ENCODE peak calls at places on chromosome 2, in eight cellular contexts. H, I, B, L, U, S, X and Q are unnamed samples.

GRCh38 chr2:127411609-127412370 is 6.4 kb upstream of the PROC start:
- DNase-seq in X (no peak), U (no peak), I (peak; percentile 57), H (peak; percentile 52), S (peak; percentile 93), L (no peak), B (no peak), Q (no peak)

GRCh38 chr2:176080540-176081355 is 3.0 kb downstream of the EVX2 start:
- DNase-seq in U (no peak), L (no peak), I (peak; percentile 47), X (no peak), H (no peak), S (no peak), B (peak; percentile 90), Q (peak; percentile 73)

GRCh38 chr2:226447896-226448295 is 351.7 kb downstream of the IRS1 start:
- DNase-seq in H (no peak), I (no peak), S (no peak), L (no peak), B (no peak), X (no peak), U (peak; percentile 8), Q (no peak)

GRCh38 chr2:9308186-9308955 is 101.8 kb downstream of the ASAP2 start:
- DNase-seq in U (no peak), I (no peak), S (no peak), X (no peak), H (no peak), L (no peak), B (no peak), Q (no peak)

GRCh38 chr2:173931751-173932150 is 33.4 kb downstream of the SP3 start:
- DNase-seq in U (no peak), S (no peak), B (no peak), I (no peak), H (no peak), L (no peak), X (no peak), Q (no peak)

GRCh38 chr2:3726511-3726910 is 23.1 kb downstream of the DCDC2C start:
- DNase-seq in H (no peak), I (no peak), X (no peak), S (no peak), L (no peak), U (no peak), B (no peak), Q (no peak)

GRCh38 chr2:239676716-239677454 is 276.1 kb upstream of the HDAC4 start:
- DNase-seq in I (no peak), H (no peak), L (no peak), S (no peak), B (no peak), U (no peak), X (no peak), Q (no peak)

GRCh38 chr2:48707466-48707865 is 48.1 kb downstream of the LHCGR start:
- DNase-seq in X (no peak), U (no peak), B (no peak), H (no peak), L (no peak), I (no peak), S (no peak), Q (no peak)

GRCh38 chr2:146370821-146371220 is 1474.0 kb upstream of the ACVR2A start:
- DNase-seq in S (no peak), H (no peak), L (no peak), B (no peak), U (no peak), I (peak; percentile 1), X (no peak), Q (no peak)

GRCh38 chr2:68749345-68749744 is 14.7 kb downstream of the ARHGAP25 start:
- DNase-seq in I (no peak), L (no peak), U (no peak), S (no peak), H (no peak), B (no peak), X (no peak), Q (no peak)

GRCh38 chr2:236665130-236665529 is 95.5 kb downstream of the ACKR3 start:
- DNase-seq in S (no peak), X (no peak), B (no peak), U (no peak), L (no peak), H (no peak), I (peak; percentile 16), Q (no peak)

GRCh38 chr2:121501070-121501469 is 29.6 kb upstream of the RNU4ATAC start:
- DNase-seq in I (no peak), S (no peak), U (no peak), H (no peak), X (no peak), B (no peak), L (no peak), Q (no peak)

GRCh38 chr2:44804406-44805235 is 136.9 kb upstream of the SIX3 start:
- DNase-seq in H (no peak), U (no peak), L (no peak), I (no peak), B (no peak), X (no peak), S (peak; percentile 12), Q (no peak)

GRCh38 chr2:191441761-191442160 is 196.6 kb downstream of the MYO1B start:
- DNase-seq in S (no peak), L (no peak), B (no peak), X (peak; percentile 33), U (peak; percentile 83), I (no peak), H (no peak), Q (no peak)

GRCh38 chr2:120939595-120940318 is 204.1 kb downstream of the GLI2 start:
- DNase-seq in S (peak; percentile 46), L (no peak), H (no peak), B (no peak), X (no peak), U (no peak), I (peak; percentile 94), Q (peak; percentile 65)

DNA sequence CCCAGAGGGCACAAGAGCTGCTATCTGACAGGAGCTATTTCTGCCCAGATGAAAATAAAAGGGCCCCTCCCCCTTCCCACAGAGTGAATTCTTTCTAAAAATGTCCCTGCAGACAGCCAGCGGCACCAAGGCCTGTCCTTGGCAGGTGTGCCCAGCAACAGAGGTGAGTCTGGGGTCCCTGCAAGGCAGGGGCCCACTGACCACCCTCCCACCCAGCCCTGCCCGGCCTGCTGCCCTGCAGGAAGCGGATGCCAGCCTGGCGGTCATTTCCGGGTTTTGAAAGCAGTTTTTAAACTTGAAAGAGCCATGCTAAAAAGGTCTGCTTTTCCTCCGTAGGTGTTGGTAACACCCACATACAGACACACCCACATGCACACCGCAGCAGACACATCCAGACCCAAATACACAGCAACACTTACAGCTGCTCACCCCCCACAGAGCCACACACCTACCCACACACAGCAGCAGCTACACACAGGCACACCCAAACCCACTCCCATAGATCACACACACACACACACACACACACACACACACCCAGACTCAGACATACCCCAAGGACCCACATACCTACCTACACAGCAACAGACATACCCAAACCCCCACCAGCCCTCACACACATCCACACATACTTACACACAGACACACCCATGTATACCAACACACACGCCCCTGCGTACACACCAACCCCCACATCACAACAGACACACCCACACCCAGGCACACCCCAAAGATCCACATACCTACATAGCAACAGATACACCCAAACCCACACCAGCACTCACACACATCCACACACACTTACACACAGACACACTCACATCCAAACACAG is 7.6 kb downstream of the ZFP36L2 start:
- DNase-seq in X (peak; percentile 63), B (peak; percentile 78), L (no peak), U (peak; percentile 71), H (peak; percentile 95), S (peak; percentile 87), I (peak; percentile 73), Q (peak; percentile 75)
- TF ChIP-seq POLR2A in X (no peak), B (no peak), L (no peak), U (no peak), H (peak; percentile 67), S (peak; percentile 26), I (no peak), Q (no peak)

GRCh38 chr2:27086090-27086721 is 366 bp upstream of the KHK start:
- DNase-seq in H (peak; percentile 100), S (peak; percentile 97), X (peak; percentile 96), B (peak; percentile 97), U (peak; percentile 97), I (peak; percentile 95), L (peak; percentile 98), Q (peak; percentile 97)
- TF ChIP-seq POLR2A in H (peak; percentile 37), S (no peak), X (peak; percentile 69), B (no peak), U (peak; percentile 76), I (peak; percentile 41), L (peak; percentile 64), Q (peak; percentile 57)

GRCh38 chr2:112880081-112880531 is 30.9 kb upstream of the IL37 start:
- DNase-seq in H (no peak), I (no peak), B (no peak), L (no peak), X (no peak), S (peak; percentile 26), U (no peak), Q (no peak)
- TF ChIP-seq POLR2A in H (no peak), I (no peak), B (no peak), L (no peak), X (no peak), S (no peak), U (no peak), Q (no peak)

GRCh38 chr2:152402780-152403388 is 67.9 kb downstream of the FMNL2 start:
- DNase-seq in U (no peak), L (no peak), S (no peak), B (no peak), I (no peak), X (no peak), H (no peak), Q (no peak)

GRCh38 chr2:152406119-152406835 is 71.3 kb downstream of the FMNL2 start:
- DNase-seq in S (no peak), X (no peak), H (no peak), I (no peak), B (no peak), U (no peak), L (no peak), Q (no peak)

GRCh38 chr2:152400607-152401214 is 65.7 kb downstream of the FMNL2 start:
- DNase-seq in U (no peak), H (no peak), I (no peak), X (no peak), S (no peak), L (no peak), B (no peak), Q (no peak)

GRCh38 chr2:152405206-152406118 is 70.5 kb downstream of the FMNL2 start:
- DNase-seq in B (no peak), L (no peak), U (peak; percentile 19), I (peak; percentile 77), H (no peak), X (no peak), S (no peak), Q (no peak)

DNA sequence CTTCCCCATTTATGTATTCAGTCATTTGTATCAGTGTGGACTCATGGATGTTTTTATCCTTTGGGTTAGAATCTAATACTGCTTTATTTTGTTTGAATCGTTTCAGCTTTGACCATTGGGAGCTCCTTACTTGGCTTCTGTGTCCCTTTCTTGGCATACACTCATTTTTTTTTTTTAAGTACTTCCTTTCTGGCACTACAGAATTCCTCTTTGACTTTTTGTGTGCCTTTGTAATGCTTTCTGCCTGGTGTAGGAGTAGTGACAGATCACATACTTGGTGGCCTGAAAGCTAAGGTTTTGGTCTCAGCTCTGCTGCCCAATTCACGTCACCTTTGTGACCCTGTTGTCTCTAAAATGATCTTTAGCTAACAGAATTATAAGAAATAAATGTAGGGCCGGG is 68.4 kb downstream of the FMNL2 start:
- DNase-seq in B (no peak), S (no peak), I (no peak), X (no peak), U (no peak), L (no peak), H (no peak), Q (no peak)
- TF ChIP-seq POLR2A in B (no peak), S (no peak), I (no peak), X (no peak), U (no peak), L (no peak), H (no peak), Q (no peak)